ENCODE peak calls at places on chromosome 13, in five cellular contexts. One of them, this sample, is unnamed.
A peak's percentile ranks its signal among the peaks of the same experiment; 100 is the strongest.

GRCh38 chr13:19960673-19961015 is 2.1 kb downstream of the ZMYM2 start:
- DNase-seq in HepG2: no peak
- DNase-seq in GM12878: no peak
- DNase-seq in H1: no peak
- DNase-seq in K562: no peak
- DNase-seq in this sample: no peak

GRCh38 chr13:71079638-71080037 is 787.4 kb downstream of the DACH1 start:
- DNase-seq in K562: no peak
- DNase-seq in H1: no peak
- DNase-seq in GM12878: no peak
- DNase-seq in HepG2: no peak
- DNase-seq in this sample: no peak

GRCh38 chr13:79688741-79689140 is 207.8 kb downstream of the NDFIP2 start:
- DNase-seq in K562: no peak
- DNase-seq in H1: no peak
- DNase-seq in HepG2: no peak
- DNase-seq in GM12878: no peak
- DNase-seq in this sample: no peak

GRCh38 chr13:113491418-113491883 is 940 bp upstream of the DCUN1D2 start:
- DNase-seq in GM12878: no peak
- DNase-seq in H1: peak; percentile 70
- DNase-seq in HepG2: no peak
- DNase-seq in K562: peak; percentile 16
- DNase-seq in this sample: peak; percentile 20

GRCh38 chr13:71714802-71715375 is 152.1 kb downstream of the DACH1 start:
- DNase-seq in HepG2: no peak
- DNase-seq in H1: no peak
- DNase-seq in K562: no peak
- DNase-seq in GM12878: no peak
- DNase-seq in this sample: no peak

GRCh38 chr13:51645154-51645650 is 60.9 kb downstream of the WDFY2 start:
- DNase-seq in HepG2: no peak
- DNase-seq in K562: no peak
- DNase-seq in H1: no peak
- DNase-seq in GM12878: no peak
- DNase-seq in this sample: peak; percentile 43

GRCh38 chr13:23986619-23987018 is 89.3 kb upstream of the C1QTNF9B start:
- DNase-seq in K562: no peak
- DNase-seq in GM12878: no peak
- DNase-seq in H1: no peak
- DNase-seq in HepG2: no peak
- DNase-seq in this sample: no peak

GRCh38 chr13:43572601-43573360 is 214.0 kb downstream of the ENOX1 start:
- DNase-seq in K562: no peak
- DNase-seq in H1: no peak
- DNase-seq in HepG2: no peak
- DNase-seq in GM12878: no peak
- DNase-seq in this sample: no peak

GRCh38 chr13:114315074-114315785 is 927 bp downstream of the CHAMP1 start:
- DNase-seq in H1: no peak
- DNase-seq in GM12878: no peak
- DNase-seq in HepG2: no peak
- DNase-seq in K562: no peak
- DNase-seq in this sample: no peak

GRCh38 chr13:31352467-31352866 is 152.7 kb downstream of the B3GLCT start:
- DNase-seq in GM12878: no peak
- DNase-seq in K562: no peak
- DNase-seq in HepG2: no peak
- DNase-seq in H1: no peak
- DNase-seq in this sample: no peak

GRCh38 chr13:111508902-111509509 is 188.6 kb downstream of the TEX29 start:
- DNase-seq in HepG2: no peak
- DNase-seq in GM12878: no peak
- DNase-seq in K562: no peak
- DNase-seq in H1: no peak
- DNase-seq in this sample: no peak

GRCh38 chr13:85099245-85099644 is 700.0 kb downstream of the SLITRK6 start:
- DNase-seq in GM12878: no peak
- DNase-seq in HepG2: no peak
- DNase-seq in H1: no peak
- DNase-seq in K562: no peak
- DNase-seq in this sample: no peak

GRCh38 chr13:41458187-41458938 is 1.0 kb downstream of the RGCC start:
- DNase-seq in HepG2: no peak
- DNase-seq in GM12878: no peak
- DNase-seq in H1: peak; percentile 63
- DNase-seq in K562: peak; percentile 24
- DNase-seq in this sample: no peak

GRCh38 chr13:51704399-51705306 is 99.3 kb downstream of the DHRS12 start:
- DNase-seq in K562: no peak
- DNase-seq in HepG2: no peak
- DNase-seq in GM12878: peak; percentile 52
- DNase-seq in H1: no peak
- DNase-seq in this sample: no peak

GRCh38 chr13:31322025-31322424 is 122.2 kb downstream of the B3GLCT start:
- DNase-seq in K562: no peak
- DNase-seq in H1: no peak
- DNase-seq in HepG2: no peak
- DNase-seq in GM12878: no peak
- DNase-seq in this sample: no peak

GRCh38 chr13:88958821-88959220 is 1287.7 kb downstream of the SLITRK5 start:
- DNase-seq in HepG2: no peak
- DNase-seq in GM12878: no peak
- DNase-seq in H1: no peak
- DNase-seq in K562: no peak
- DNase-seq in this sample: no peak

GRCh38 chr13:80337706-80338105 is 3.2 kb downstream of the SPRY2 start:
- DNase-seq in H1: no peak
- DNase-seq in K562: no peak
- DNase-seq in GM12878: no peak
- DNase-seq in HepG2: no peak
- DNase-seq in this sample: no peak

GRCh38 chr13:101941095-101941777 is 460.6 kb downstream of the FGF14 start:
- DNase-seq in GM12878: no peak
- DNase-seq in HepG2: no peak
- DNase-seq in H1: no peak
- DNase-seq in K562: no peak
- DNase-seq in this sample: peak; percentile 6

GRCh38 chr13:28494861-28495585 is at the start of gene FLT1:
- DNase-seq in K562: peak; percentile 13
- DNase-seq in HepG2: no peak
- DNase-seq in GM12878: no peak
- DNase-seq in H1: peak; percentile 87
- DNase-seq in this sample: no peak

GRCh38 chr13:80340643-80341097 is 256 bp downstream of the SPRY2 start:
- DNase-seq in H1: no peak
- DNase-seq in K562: no peak
- DNase-seq in GM12878: no peak
- DNase-seq in HepG2: peak; percentile 18
- DNase-seq in this sample: peak; percentile 51

GRCh38 chr13:111456452-111457230 is 136.2 kb downstream of the TEX29 start:
- DNase-seq in GM12878: no peak
- DNase-seq in HepG2: no peak
- DNase-seq in K562: no peak
- DNase-seq in H1: no peak
- DNase-seq in this sample: no peak

GRCh38 chr13:62407871-62408270 is 992.2 kb upstream of the PCDH20 start:
- DNase-seq in GM12878: no peak
- DNase-seq in K562: no peak
- DNase-seq in H1: no peak
- DNase-seq in HepG2: no peak
- DNase-seq in this sample: no peak

GRCh38 chr13:31121327-31122140 is 40.2 kb downstream of the HSPH1 start:
- DNase-seq in K562: no peak
- DNase-seq in HepG2: no peak
- DNase-seq in GM12878: no peak
- DNase-seq in H1: peak; percentile 27
- DNase-seq in this sample: no peak

GRCh38 chr13:20326809-20327208 is 94.7 kb upstream of the GJB6 start:
- DNase-seq in H1: no peak
- DNase-seq in GM12878: no peak
- DNase-seq in K562: no peak
- DNase-seq in HepG2: no peak
- DNase-seq in this sample: no peak

GRCh38 chr13:78194904-78195639 is 276.4 kb upstream of the EDNRB start:
- DNase-seq in GM12878: no peak
- DNase-seq in H1: no peak
- DNase-seq in HepG2: no peak
- DNase-seq in K562: no peak
- DNase-seq in this sample: no peak

GRCh38 chr13:80336335-80336734 is 4.6 kb downstream of the SPRY2 start:
- DNase-seq in HepG2: no peak
- DNase-seq in GM12878: no peak
- DNase-seq in H1: no peak
- DNase-seq in K562: no peak
- DNase-seq in this sample: no peak

GRCh38 chr13:77477299-77477848 is 58.1 kb upstream of the SCEL start:
- DNase-seq in H1: no peak
- DNase-seq in HepG2: no peak
- DNase-seq in GM12878: no peak
- DNase-seq in K562: no peak
- DNase-seq in this sample: no peak

GRCh38 chr13:32731074-32731473 is 144.8 kb downstream of the PDS5B start:
- DNase-seq in HepG2: no peak
- DNase-seq in K562: no peak
- DNase-seq in H1: no peak
- DNase-seq in GM12878: no peak
- DNase-seq in this sample: no peak

GRCh38 chr13:32728327-32728726 is 142.1 kb downstream of the PDS5B start:
- DNase-seq in GM12878: no peak
- DNase-seq in HepG2: no peak
- DNase-seq in H1: no peak
- DNase-seq in K562: no peak
- DNase-seq in this sample: no peak

GRCh38 chr13:32733685-32734084 is 147.4 kb downstream of the PDS5B start:
- DNase-seq in K562: no peak
- DNase-seq in GM12878: no peak
- DNase-seq in H1: no peak
- DNase-seq in HepG2: no peak
- DNase-seq in this sample: no peak

GRCh38 chr13:32734511-32734910 is 148.3 kb downstream of the PDS5B start:
- DNase-seq in HepG2: no peak
- DNase-seq in H1: no peak
- DNase-seq in K562: peak; percentile 9
- DNase-seq in GM12878: no peak
- DNase-seq in this sample: peak; percentile 10

GRCh38 chr13:32731576-32731975 is 145.3 kb downstream of the PDS5B start:
- DNase-seq in GM12878: no peak
- DNase-seq in HepG2: no peak
- DNase-seq in K562: no peak
- DNase-seq in H1: no peak
- DNase-seq in this sample: no peak
- TF ChIP-seq HDAC2 in GM12878: no peak
- TF ChIP-seq HDAC2 in HepG2: no peak
- TF ChIP-seq HDAC2 in K562: no peak
- TF ChIP-seq HDAC2 in H1: no peak
- TF ChIP-seq HDAC2 in this sample: no peak

DNA sequence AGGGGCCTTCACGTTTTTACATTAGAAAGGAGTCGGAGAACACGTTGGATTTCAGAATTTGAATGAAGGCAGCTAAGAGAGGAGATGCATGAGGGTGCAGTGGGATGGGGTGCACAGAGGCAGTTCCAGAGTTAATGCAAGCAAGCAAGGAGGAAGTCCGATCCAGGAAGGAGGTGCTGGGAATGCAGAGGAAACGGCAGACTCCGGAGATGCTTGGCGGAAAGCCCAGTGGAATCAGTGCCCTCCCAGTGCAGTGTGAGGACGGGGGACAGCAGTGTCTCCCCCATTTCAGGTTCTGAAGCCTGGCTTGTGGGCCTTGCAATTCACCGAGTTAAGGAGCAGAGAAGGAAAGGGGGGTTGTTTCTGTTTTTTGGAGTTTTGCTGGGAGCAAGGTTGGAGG is 100.4 kb downstream of the COL4A2 start:
- DNase-seq in GM12878: no peak
- DNase-seq in HepG2: no peak
- DNase-seq in K562: no peak
- DNase-seq in H1: no peak
- DNase-seq in this sample: no peak
- H3K4me1 ChIP-seq in GM12878: peaks cover 4% of the 10 kb centered on the region
- H3K4me1 ChIP-seq in HepG2: no peaks in the 10 kb centered on the region
- H3K4me1 ChIP-seq in K562: no peaks in the 10 kb centered on the region
- H3K4me1 ChIP-seq in H1: peaks cover 3% of the 10 kb centered on the region
- H3K4me1 ChIP-seq in this sample: peaks cover 25% of the 10 kb centered on the region

GRCh38 chr13:21615427-21615826 is 11.5 kb upstream of the MICU2 start:
- DNase-seq in HepG2: no peak
- DNase-seq in K562: peak; percentile 23
- DNase-seq in GM12878: no peak
- DNase-seq in H1: no peak
- DNase-seq in this sample: no peak
- TF ChIP-seq HDAC2 in HepG2: no peak
- TF ChIP-seq HDAC2 in K562: no peak
- TF ChIP-seq HDAC2 in GM12878: no peak
- TF ChIP-seq HDAC2 in H1: no peak
- TF ChIP-seq HDAC2 in this sample: no peak

GRCh38 chr13:50521191-50521590 is 322.3 kb downstream of the DLEU7 start:
- DNase-seq in H1: no peak
- DNase-seq in GM12878: no peak
- DNase-seq in K562: no peak
- DNase-seq in HepG2: no peak
- DNase-seq in this sample: no peak

GRCh38 chr13:50521750-50522149 is 321.7 kb downstream of the DLEU7 start:
- DNase-seq in GM12878: no peak
- DNase-seq in H1: no peak
- DNase-seq in K562: no peak
- DNase-seq in HepG2: peak; percentile 39
- DNase-seq in this sample: no peak

GRCh38 chr13:50518131-50518530 is 325.4 kb downstream of the DLEU7 start:
- DNase-seq in K562: no peak
- DNase-seq in GM12878: no peak
- DNase-seq in HepG2: no peak
- DNase-seq in H1: no peak
- DNase-seq in this sample: no peak

GRCh38 chr13:50518791-50519201 is 324.7 kb downstream of the DLEU7 start:
- DNase-seq in H1: no peak
- DNase-seq in K562: no peak
- DNase-seq in GM12878: no peak
- DNase-seq in HepG2: no peak
- DNase-seq in this sample: no peak

GRCh38 chr13:50519866-50520265 is 323.6 kb downstream of the DLEU7 start:
- DNase-seq in H1: no peak
- DNase-seq in K562: no peak
- DNase-seq in GM12878: no peak
- DNase-seq in HepG2: no peak
- DNase-seq in this sample: no peak
- H3K4me1 ChIP-seq in H1: no peaks in the 10 kb centered on the region
- H3K4me1 ChIP-seq in K562: no peaks in the 10 kb centered on the region
- H3K4me1 ChIP-seq in GM12878: no peaks in the 10 kb centered on the region
- H3K4me1 ChIP-seq in HepG2: peaks cover 50% of the 10 kb centered on the region
- H3K4me1 ChIP-seq in this sample: peaks cover 10% of the 10 kb centered on the region

GRCh38 chr13:87208636-87209035 is 462.5 kb upstream of the SLITRK5 start:
- DNase-seq in HepG2: no peak
- DNase-seq in GM12878: no peak
- DNase-seq in H1: no peak
- DNase-seq in K562: no peak
- DNase-seq in this sample: no peak
- TF ChIP-seq HDAC2 in HepG2: no peak
- TF ChIP-seq HDAC2 in GM12878: no peak
- TF ChIP-seq HDAC2 in H1: no peak
- TF ChIP-seq HDAC2 in K562: no peak
- TF ChIP-seq HDAC2 in this sample: no peak

This sample was measured in A549.